ENCODE peak calls at places on chromosomes 12 and 14, in five cellular contexts. One of them, this sample, is unnamed.

GRCh38 chr12:46983393-46983793 is 96.0 kb upstream of the PCED1B start:
- DNase-seq in iPS DF 6.9: no peak
- DNase-seq in activated naive CD8-positive, alpha-beta T cell treated with anti-CD3 and anti-CD28 coated beads, Interleukin-2, amount 50 U/mL, for 24 hours: no peak
- DNase-seq in ecto neural progenitor cell: no peak
- DNase-seq in T-helper 22 cell: no peak
- DNase-seq in this sample: no peak

GRCh38 chr14:102249041-102249440 is 55.9 kb downstream of the MOK start:
- DNase-seq in iPS DF 6.9: no peak
- DNase-seq in activated naive CD8-positive, alpha-beta T cell treated with anti-CD3 and anti-CD28 coated beads, Interleukin-2, amount 50 U/mL, for 24 hours: no peak
- DNase-seq in ecto neural progenitor cell: no peak
- DNase-seq in T-helper 22 cell: no peak
- DNase-seq in this sample: no peak

GRCh38 chr14:61537567-61538463 is 157.5 kb upstream of the HIF1A start:
- DNase-seq in iPS DF 6.9: no peak
- DNase-seq in activated naive CD8-positive, alpha-beta T cell treated with anti-CD3 and anti-CD28 coated beads, Interleukin-2, amount 50 U/mL, for 24 hours: no peak
- DNase-seq in ecto neural progenitor cell: no peak
- DNase-seq in T-helper 22 cell: no peak
- DNase-seq in this sample: no peak

GRCh38 chr12:68821357-68822188 is 13.6 kb downstream of the MDM2 start:
- DNase-seq in iPS DF 6.9: no peak
- DNase-seq in activated naive CD8-positive, alpha-beta T cell treated with anti-CD3 and anti-CD28 coated beads, Interleukin-2, amount 50 U/mL, for 24 hours: no peak
- DNase-seq in ecto neural progenitor cell: no peak
- DNase-seq in T-helper 22 cell: no peak
- DNase-seq in this sample: no peak

GRCh38 chr12:5511644-5512584 is 80.0 kb downstream of the NTF3 start:
- DNase-seq in iPS DF 6.9: no peak
- DNase-seq in activated naive CD8-positive, alpha-beta T cell treated with anti-CD3 and anti-CD28 coated beads, Interleukin-2, amount 50 U/mL, for 24 hours: peak; percentile 23
- DNase-seq in ecto neural progenitor cell: peak; percentile 73
- DNase-seq in T-helper 22 cell: no peak
- DNase-seq in this sample: peak; percentile 71

GRCh38 chr14:31286456-31287293 is 79.1 kb upstream of the HECTD1 start:
- DNase-seq in iPS DF 6.9: peak; percentile 64
- DNase-seq in activated naive CD8-positive, alpha-beta T cell treated with anti-CD3 and anti-CD28 coated beads, Interleukin-2, amount 50 U/mL, for 24 hours: peak; percentile 21
- DNase-seq in ecto neural progenitor cell: peak; percentile 50
- DNase-seq in T-helper 22 cell: no peak
- DNase-seq in this sample: peak; percentile 88

GRCh38 chr12:125124320-125124966 is 59.2 kb downstream of the AACS start:
- DNase-seq in iPS DF 6.9: no peak
- DNase-seq in activated naive CD8-positive, alpha-beta T cell treated with anti-CD3 and anti-CD28 coated beads, Interleukin-2, amount 50 U/mL, for 24 hours: no peak
- DNase-seq in ecto neural progenitor cell: no peak
- DNase-seq in T-helper 22 cell: no peak
- DNase-seq in this sample: no peak

GRCh38 chr12:112855375-112855774 is 51.4 kb upstream of the OAS1 start:
- DNase-seq in iPS DF 6.9: no peak
- DNase-seq in activated naive CD8-positive, alpha-beta T cell treated with anti-CD3 and anti-CD28 coated beads, Interleukin-2, amount 50 U/mL, for 24 hours: no peak
- DNase-seq in ecto neural progenitor cell: no peak
- DNase-seq in T-helper 22 cell: no peak
- DNase-seq in this sample: peak; percentile 49

GRCh38 chr12:3236345-3237153 is 159.4 kb downstream of the TSPAN9 start:
- DNase-seq in iPS DF 6.9: no peak
- DNase-seq in activated naive CD8-positive, alpha-beta T cell treated with anti-CD3 and anti-CD28 coated beads, Interleukin-2, amount 50 U/mL, for 24 hours: no peak
- DNase-seq in ecto neural progenitor cell: no peak
- DNase-seq in T-helper 22 cell: no peak
- DNase-seq in this sample: peak; percentile 69

GRCh38 chr14:61569783-61570182 is 125.5 kb upstream of the HIF1A start:
- DNase-seq in iPS DF 6.9: no peak
- DNase-seq in activated naive CD8-positive, alpha-beta T cell treated with anti-CD3 and anti-CD28 coated beads, Interleukin-2, amount 50 U/mL, for 24 hours: peak; percentile 56
- DNase-seq in ecto neural progenitor cell: no peak
- DNase-seq in T-helper 22 cell: no peak
- DNase-seq in this sample: no peak

GRCh38 chr14:23185046-23185445 is 1.6 kb upstream of the SLC7A8 start:
- DNase-seq in iPS DF 6.9: no peak
- DNase-seq in activated naive CD8-positive, alpha-beta T cell treated with anti-CD3 and anti-CD28 coated beads, Interleukin-2, amount 50 U/mL, for 24 hours: no peak
- DNase-seq in ecto neural progenitor cell: no peak
- DNase-seq in T-helper 22 cell: no peak
- DNase-seq in this sample: no peak

GRCh38 chr12:123163227-123163626 is 12.3 kb upstream of the PITPNM2 start:
- DNase-seq in iPS DF 6.9: no peak
- DNase-seq in activated naive CD8-positive, alpha-beta T cell treated with anti-CD3 and anti-CD28 coated beads, Interleukin-2, amount 50 U/mL, for 24 hours: no peak
- DNase-seq in ecto neural progenitor cell: no peak
- DNase-seq in T-helper 22 cell: no peak
- DNase-seq in this sample: no peak

GRCh38 chr14:103105580-103106168 is 11.1 kb downstream of the EXOC3L4 start:
- DNase-seq in iPS DF 6.9: no peak
- DNase-seq in activated naive CD8-positive, alpha-beta T cell treated with anti-CD3 and anti-CD28 coated beads, Interleukin-2, amount 50 U/mL, for 24 hours: no peak
- DNase-seq in ecto neural progenitor cell: no peak
- DNase-seq in T-helper 22 cell: no peak
- DNase-seq in this sample: peak; percentile 83

GRCh38 chr12:55017421-55017820 is 2.4 kb upstream of the NEUROD4 start:
- DNase-seq in iPS DF 6.9: no peak
- DNase-seq in activated naive CD8-positive, alpha-beta T cell treated with anti-CD3 and anti-CD28 coated beads, Interleukin-2, amount 50 U/mL, for 24 hours: no peak
- DNase-seq in ecto neural progenitor cell: no peak
- DNase-seq in T-helper 22 cell: no peak
- DNase-seq in this sample: no peak

GRCh38 chr12:9625019-9625418 is 17.3 kb upstream of the KLRB1 start:
- DNase-seq in iPS DF 6.9: no peak
- DNase-seq in activated naive CD8-positive, alpha-beta T cell treated with anti-CD3 and anti-CD28 coated beads, Interleukin-2, amount 50 U/mL, for 24 hours: no peak
- DNase-seq in ecto neural progenitor cell: no peak
- DNase-seq in T-helper 22 cell: no peak
- DNase-seq in this sample: no peak

This sample was measured in Karpas-422.